ENCODE peak calls at places on chromosomes 13 and 19, in four cellular contexts. E, C, D and U are unnamed samples.

GRCh38 chr13:87821512-87821911 is 150.3 kb downstream of the SLITRK5 start:
- DNase-seq in D (no peak), C (no peak), E (no peak), U (no peak)

GRCh38 chr13:60753641-60754040 is 356.6 kb downstream of the TDRD3 start:
- DNase-seq in C (no peak), D (no peak), E (no peak), U (no peak)

GRCh38 chr13:75904012-75904411 is 267.9 kb downstream of the LMO7 start:
- DNase-seq in E (no peak), D (no peak), C (no peak), U (no peak)

GRCh38 chr19:35368378-35368777 is 2.5 kb upstream of the GPR42 start:
- DNase-seq in E (no peak), D (no peak), C (no peak), U (no peak)

GRCh38 chr19:19860756-19861390 is 4.8 kb upstream of the ZNF253 start:
- DNase-seq in C (no peak), D (no peak), E (peak; percentile 48), U (no peak)

GRCh38 chr19:55528030-55528801 is 8.7 kb downstream of the SBK2 start:
- DNase-seq in E (no peak), D (no peak), C (no peak), U (no peak)

GRCh38 chr13:113589961-113590339 is 5.4 kb downstream of the TFDP1 start:
- DNase-seq in E (no peak), C (no peak), D (no peak), U (no peak)

GRCh38 chr19:55567708-55568328 is 12.8 kb downstream of the ZNF579 start:
- DNase-seq in C (no peak), E (no peak), D (no peak), U (no peak)

GRCh38 chr13:68850160-68850559 is 1257.5 kb upstream of the ATXN8OS start:
- DNase-seq in D (no peak), C (no peak), E (no peak), U (no peak)

GRCh38 chr19:10929402-10929794 is 787 bp downstream of the TIMM29 start:
- DNase-seq in E (no peak), D (no peak), C (no peak), U (no peak)

GRCh38 chr19:32041681-32042292 is 303.6 kb upstream of the ZNF507 start:
- DNase-seq in E (peak; percentile 59), C (no peak), D (no peak), U (peak; percentile 43)

GRCh38 chr13:102902789-102903347 is 57.0 kb downstream of the ERCC5 start:
- DNase-seq in E (no peak), D (no peak), C (no peak), U (no peak)

GRCh38 chr19:30174791-30175190 is 197.4 kb upstream of the ZNF536 start:
- DNase-seq in D (no peak), E (no peak), C (no peak), U (no peak)

DNA sequence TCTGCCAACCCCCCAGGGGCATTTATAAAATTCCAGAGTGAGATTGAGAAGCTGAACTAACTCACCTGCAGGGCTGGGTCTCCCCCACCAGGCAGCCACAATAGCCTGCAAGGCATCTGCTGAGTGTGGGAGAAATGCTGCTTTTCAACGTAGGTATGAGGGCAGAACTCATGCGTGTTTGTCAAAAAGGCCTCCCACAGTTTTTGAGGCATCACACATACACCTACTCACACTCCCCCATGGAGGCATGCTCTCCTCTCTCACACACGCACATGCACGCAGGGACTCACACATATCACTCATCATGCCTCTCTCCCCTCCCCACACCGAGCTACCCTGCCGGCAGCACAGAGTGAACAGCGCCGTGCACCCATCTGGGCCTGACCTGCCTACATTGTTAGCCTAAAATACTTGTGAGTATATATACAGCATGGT is 390.5 kb downstream of the FGF9 start:
- DNase-seq in E (no peak), D (peak; percentile 51), C (no peak), U (no peak)
- TF ChIP-seq SPI1 in E (no peak), D (no peak), C (no peak), U (no peak)

DNA sequence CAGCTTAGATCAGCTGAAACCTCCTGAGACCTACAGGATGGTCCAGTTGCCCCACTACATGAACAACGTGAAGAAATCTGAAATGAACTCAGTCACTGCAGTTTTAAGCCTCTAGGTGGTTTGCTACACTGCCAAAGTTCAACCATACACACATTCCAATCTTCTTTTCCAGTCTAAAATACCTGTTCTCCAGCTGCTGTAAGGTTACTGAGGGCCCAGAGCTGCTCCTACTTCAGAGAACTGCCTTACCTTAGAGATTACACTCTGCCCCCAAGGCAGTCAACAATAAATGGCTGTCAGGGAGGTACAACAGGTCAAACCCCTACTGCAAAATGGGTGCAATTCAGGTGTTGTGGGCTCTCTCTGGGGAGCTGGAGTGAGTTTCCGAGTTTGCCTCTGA is 154.1 kb upstream of the MIR17HG start:
- DNase-seq in D (no peak), C (no peak), E (no peak), U (no peak)
- TF ChIP-seq SPI1 in D (no peak), C (no peak), E (no peak), U (no peak)

DNA sequence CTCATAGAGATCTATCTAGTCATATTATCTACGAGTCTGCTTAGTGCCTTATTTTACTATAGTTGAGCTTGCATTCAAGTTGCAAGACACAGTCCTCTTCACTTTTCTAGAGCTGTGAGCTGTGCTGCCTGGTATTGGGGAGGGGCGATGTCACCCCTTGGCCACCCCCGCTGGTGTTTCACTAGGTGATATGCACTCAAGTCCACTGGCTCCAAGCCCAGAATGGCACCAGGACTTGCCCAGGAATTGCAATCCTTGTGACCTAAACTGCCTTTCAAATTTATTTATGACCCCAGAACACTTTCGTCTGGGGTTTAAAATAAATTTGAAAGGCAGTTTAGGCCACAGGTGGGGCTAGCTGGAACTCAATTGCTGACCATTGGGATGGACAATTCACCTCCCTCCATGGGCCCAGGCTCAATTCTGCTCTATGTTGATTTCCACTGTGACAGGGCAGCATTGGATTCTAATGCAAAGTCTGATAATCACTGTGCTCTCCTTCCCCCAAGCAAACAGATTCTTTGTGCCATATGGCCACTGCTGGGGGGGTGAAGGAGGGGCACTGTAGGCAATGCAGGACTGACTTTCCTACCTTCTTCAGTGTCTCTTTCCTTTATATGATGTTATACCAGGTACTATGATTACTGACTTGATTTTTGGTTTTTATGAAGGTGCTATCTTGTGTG is 1244.2 kb upstream of the MIR17HG start:
- DNase-seq in C (no peak), E (no peak), D (no peak), U (no peak)
- TF ChIP-seq SPI1 in C (no peak), E (no peak), D (no peak), U (no peak)

DNA sequence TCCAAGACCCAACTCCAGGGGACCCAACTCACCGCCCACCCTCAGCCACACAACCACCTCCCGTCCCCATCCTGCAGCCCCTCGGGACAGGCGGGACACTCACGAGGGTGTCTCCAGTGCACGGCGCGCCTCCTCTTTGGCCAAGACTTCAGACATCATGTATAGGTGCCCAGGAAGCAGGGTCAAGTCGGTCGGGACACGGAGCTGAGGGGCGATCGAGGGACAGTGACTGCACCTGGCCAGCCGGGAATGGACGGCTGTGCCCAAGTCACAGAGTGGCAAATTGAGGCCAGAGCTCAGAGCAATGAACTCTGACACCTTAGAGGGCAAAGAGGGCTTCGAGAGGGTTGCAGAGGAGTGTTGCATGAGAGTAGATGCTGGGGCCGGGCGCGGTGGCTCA is 8.8 kb downstream of the STAP2 start:
- DNase-seq in C (no peak), D (no peak), E (no peak), U (no peak)
- TF ChIP-seq SPI1 in C (no peak), D (no peak), E (no peak), U (no peak)

DNA sequence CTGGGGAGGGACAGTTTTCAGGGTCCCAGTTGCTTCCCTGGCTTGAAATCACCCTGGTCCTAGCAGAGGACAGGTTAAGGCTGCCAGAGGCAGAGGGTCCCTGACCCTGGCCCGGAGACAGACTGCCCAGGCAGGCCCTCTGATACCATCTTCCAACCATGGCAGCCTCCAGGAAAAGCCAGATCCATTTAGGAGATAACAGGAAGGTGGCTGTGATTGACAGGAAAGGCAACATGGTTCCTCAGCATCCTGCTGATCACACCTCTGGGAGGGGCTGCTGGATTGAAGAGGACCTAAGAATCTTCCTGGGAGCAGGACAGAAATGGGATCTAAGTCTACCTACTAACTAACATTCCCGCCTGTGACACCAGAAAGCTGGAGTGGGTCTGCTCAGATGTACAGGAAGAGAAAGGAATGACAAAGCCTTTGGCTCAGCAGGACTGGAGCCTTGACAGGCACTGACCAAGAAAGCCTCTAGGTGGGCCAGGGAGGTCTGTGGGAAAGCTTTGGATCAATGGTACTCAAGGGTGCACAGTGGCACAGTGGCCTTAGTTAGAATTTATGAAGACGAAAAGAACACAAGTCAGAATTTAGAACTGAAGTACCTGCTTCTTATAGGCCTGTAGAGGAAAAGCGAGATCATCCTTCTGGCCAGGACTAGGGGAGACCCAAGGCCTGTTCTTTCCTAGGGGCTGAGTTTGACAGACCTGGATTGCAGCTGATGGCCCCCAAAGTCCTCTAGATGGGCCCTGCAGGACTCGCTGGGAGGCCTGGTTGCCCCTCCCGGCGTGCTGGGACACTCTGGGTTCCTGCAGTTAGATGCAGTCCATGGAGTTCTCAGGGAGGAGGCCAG is 2.3 kb upstream of the PRKACA start:
- DNase-seq in C (no peak), D (no peak), E (no peak), U (no peak)
- TF ChIP-seq SPI1 in C (no peak), D (no peak), E (no peak), U (no peak)

GRCh38 chr13:100040196-100040595 is 48.7 kb upstream of the PCCA start:
- DNase-seq in C (no peak), E (no peak), D (no peak), U (no peak)
- TF ChIP-seq SPI1 in C (no peak), E (no peak), D (no peak), U (no peak)

GRCh38 chr13:104008571-104009435 is 942.6 kb upstream of the SLC10A2 start:
- DNase-seq in D (no peak), E (no peak), C (no peak), U (no peak)
- TF ChIP-seq SPI1 in D (no peak), E (no peak), C (no peak), U (no peak)

DNA sequence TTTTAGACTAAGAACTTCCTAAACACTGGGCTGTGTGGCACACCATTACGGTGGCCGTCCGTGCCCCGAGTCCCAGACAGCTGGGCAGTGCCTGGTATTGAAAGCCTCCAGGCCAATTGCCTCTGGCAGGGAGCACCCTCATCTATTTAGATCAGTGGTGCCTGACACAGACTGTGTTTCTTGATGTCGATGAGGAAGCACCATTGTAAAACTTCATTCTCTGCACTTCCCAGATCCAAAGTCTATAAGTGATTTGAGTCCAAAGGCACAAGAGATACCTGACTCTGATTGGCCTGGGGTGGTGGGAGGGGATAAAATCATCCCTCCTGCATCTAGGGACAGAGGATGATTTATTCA is 8.5 kb upstream of the STK24 start:
- DNase-seq in E (no peak), D (no peak), C (no peak), U (no peak)
- TF ChIP-seq SPI1 in E (no peak), D (no peak), C (no peak), U (no peak)